ENCODE peak calls at places on chromosomes 4 and X, in eight cellular contexts. J is Right ventricle myocardium superior; H is GM23248; Q is activated naive CD8-positive, alpha-beta T cell treated with anti-CD3 and anti-CD28 coated beads, Interleukin-2, amount 50 U/mL, for 24 hours; R is AG04450; N is GOT3; K is GM04504; C is activated CD4-positive, alpha-beta T cell treated with anti-CD3 and anti-CD28 coated beads, Interleukin-2, amount 50 U/mL, for 48 hours. D is an unnamed sample.
A peak's percentile ranks its signal among the peaks of the same experiment; 100 is the strongest.

GRCh38 chr4:37157403-37158167 is 87.0 kb upstream of the NWD2 start:
- DNase-seq in N (no peak), K (no peak), C (no peak), H (no peak), R (no peak), Q (no peak), J (no peak), D (no peak)

GRCh38 chr4:24690436-24690835 is 104.9 kb upstream of the SOD3 start:
- DNase-seq in C (no peak), H (peak; percentile 60), J (no peak), Q (no peak), N (no peak), R (no peak), K (peak; percentile 33), D (no peak)

GRCh38 chr4:2712261-2712842 is 43.8 kb downstream of the TNIP2 start:
- DNase-seq in K (no peak), R (no peak), Q (no peak), H (peak; percentile 35), C (no peak), J (no peak), N (no peak), D (no peak)

GRCh38 chrX:78555401-78555980 is 103.6 kb downstream of the RTL3 start:
- DNase-seq in C (no peak), R (no peak), J (no peak), H (peak; percentile 21), Q (no peak), N (no peak), K (no peak), D (no peak)

GRCh38 chrX:78658851-78659744 is at the start of gene RTL3:
- DNase-seq in C (no peak), N (no peak), Q (no peak), K (peak; percentile 64), R (no peak), H (peak; percentile 83), J (no peak), D (no peak)

GRCh38 chr4:145625677-145626622 is 6.8 kb downstream of the MMAA start:
- DNase-seq in N (no peak), C (no peak), H (no peak), J (no peak), R (no peak), Q (no peak), K (no peak), D (no peak)

GRCh38 chr4:185142563-185142910 is 529 bp upstream of the SLC25A4 start:
- DNase-seq in J (no peak), Q (no peak), K (no peak), R (no peak), C (no peak), N (no peak), H (no peak), D (no peak)

GRCh38 chr4:164617426-164617825 is 136.5 kb upstream of the SMIM31 start:
- DNase-seq in N (no peak), H (no peak), R (no peak), Q (no peak), C (no peak), K (no peak), J (no peak), D (no peak)

GRCh38 chr4:73653695-73654106 is 33.5 kb upstream of the RASSF6 start:
- DNase-seq in N (no peak), Q (no peak), R (peak; percentile 24), J (no peak), H (peak; percentile 73), K (peak; percentile 30), C (no peak), D (peak; percentile 7)

GRCh38 chr4:67746797-67747495 is 7.2 kb downstream of the GNRHR start:
- DNase-seq in K (no peak), H (peak; percentile 67), N (no peak), J (no peak), R (no peak), Q (no peak), C (no peak), D (peak; percentile 7)

GRCh38 chr4:141469392-141469791 is 167.0 kb upstream of the IL15 start:
- DNase-seq in H (peak; percentile 22), Q (no peak), K (no peak), N (no peak), R (no peak), C (no peak), J (no peak), D (no peak)

GRCh38 chrX:70970482-70970999 is 39.6 kb upstream of the SLC7A3 start:
- DNase-seq in J (no peak), Q (no peak), R (no peak), H (peak; percentile 47), N (no peak), C (no peak), K (no peak), D (no peak)

GRCh38 chr4:139301821-139302611 is at the start of gene NDUFC1:
- DNase-seq in R (no peak), J (peak; percentile 55), H (peak; percentile 80), K (peak; percentile 10), Q (peak; percentile 62), C (peak; percentile 70), N (no peak), D (peak; percentile 65)

GRCh38 chrX:70535198-70535597 is 90.6 kb downstream of the DLG3 start:
- DNase-seq in Q (no peak), C (no peak), J (no peak), R (no peak), N (no peak), K (no peak), H (no peak), D (no peak)

GRCh38 chrX:6382284-6382683 is 152.6 kb downstream of the VCX3A start:
- DNase-seq in H (no peak), C (no peak), N (no peak), Q (no peak), K (no peak), J (no peak), R (no peak), D (no peak)

GRCh38 chr4:8589831-8590545 is 2.6 kb upstream of the CPZ start:
- DNase-seq in Q (no peak), H (peak; percentile 72), K (no peak), C (no peak), R (no peak), J (no peak), N (no peak), D (no peak)

GRCh38 chrX:97787849-97788248 is 904.1 kb downstream of the RPA4 start:
- DNase-seq in R (no peak), C (no peak), K (no peak), N (no peak), Q (no peak), J (no peak), H (no peak), D (no peak)

GRCh38 chr4:37717575-37717974 is 31.4 kb upstream of the RELL1 start:
- DNase-seq in R (peak; percentile 64), N (no peak), Q (no peak), K (peak; percentile 43), H (peak; percentile 93), J (no peak), C (no peak), D (no peak)

GRCh38 chrX:72020788-72021187 is 110.1 kb downstream of the NHSL2 start:
- DNase-seq in H (no peak), K (no peak), Q (no peak), C (no peak), J (no peak), N (no peak), R (no peak), D (no peak)

GRCh38 chr4:172202480-172203076 is 389.4 kb downstream of the GALNTL6 start:
- DNase-seq in K (peak; percentile 14), J (no peak), Q (no peak), N (no peak), C (no peak), R (peak; percentile 0), H (peak; percentile 51), D (no peak)

GRCh38 chr4:69383281-69383680 is 103.0 kb downstream of the UGT2B28 start:
- DNase-seq in N (no peak), H (no peak), R (no peak), C (no peak), J (no peak), K (no peak), Q (no peak), D (no peak)

GRCh38 chr4:82145850-82146249 is 227.9 kb downstream of the HNRNPD start:
- DNase-seq in J (no peak), R (no peak), K (no peak), H (no peak), Q (no peak), N (no peak), C (no peak), D (no peak)

GRCh38 chr4:16029329-16029728 is 54.5 kb downstream of the PROM1 start:
- DNase-seq in J (no peak), Q (no peak), C (no peak), K (no peak), R (peak; percentile 63), H (peak; percentile 13), N (no peak), D (no peak)

GRCh38 chrX:128728943-128729342 is 676.7 kb upstream of the ACTRT1 start:
- DNase-seq in Q (no peak), K (no peak), H (no peak), N (no peak), C (no peak), J (no peak), R (no peak), D (no peak)

D was measured in stimulated activated naive CD8-positive, alpha-beta T cell treated with anti-CD3 and anti-CD28 coated beads, Interleukin-15, Interleukin-2, amounts not matched to agents 100 U/mL and 50 U/mL, for 24 hours.